ENCODE peak calls at places on chromosomes 4 and X, in four cellular contexts. One of them, this sample, is unnamed.

GRCh38 chrX:55161581-55161980 is 58.6 kb upstream of the PAGE5 start:
- DNase-seq in transverse colon: no peak
- DNase-seq in IMR-90: no peak
- DNase-seq in cardiac muscle cell: peak; percentile 30
- DNase-seq in this sample: peak; percentile 7

GRCh38 chrX:9724711-9725110 is 40.9 kb downstream of the GPR143 start:
- DNase-seq in transverse colon: no peak
- DNase-seq in IMR-90: peak; percentile 27
- DNase-seq in cardiac muscle cell: peak; percentile 33
- DNase-seq in this sample: peak; percentile 23

GRCh38 chr4:73440653-73441052 is 4.6 kb downstream of the AFP start:
- DNase-seq in transverse colon: no peak
- DNase-seq in IMR-90: no peak
- DNase-seq in cardiac muscle cell: no peak
- DNase-seq in this sample: no peak

GRCh38 chrX:150361777-150362351 is 1.3 kb upstream of the MAMLD1 start:
- DNase-seq in transverse colon: no peak
- DNase-seq in IMR-90: peak; percentile 29
- DNase-seq in cardiac muscle cell: peak; percentile 18
- DNase-seq in this sample: no peak

GRCh38 chrX:136477026-136477425 is 10.7 kb upstream of the BRS3 start:
- DNase-seq in transverse colon: no peak
- DNase-seq in IMR-90: no peak
- DNase-seq in cardiac muscle cell: no peak
- DNase-seq in this sample: no peak

GRCh38 chr4:534101-534575 is 35.1 kb downstream of the PIGG start:
- DNase-seq in transverse colon: no peak
- DNase-seq in IMR-90: no peak
- DNase-seq in cardiac muscle cell: no peak
- DNase-seq in this sample: no peak

GRCh38 chr4:48790581-48790980 is 10.5 kb upstream of the FRYL start:
- DNase-seq in transverse colon: no peak
- DNase-seq in IMR-90: no peak
- DNase-seq in cardiac muscle cell: no peak
- DNase-seq in this sample: no peak

GRCh38 chr4:73741140-73741749 is 876 bp downstream of the CXCL8 start:
- DNase-seq in transverse colon: no peak
- DNase-seq in IMR-90: peak; percentile 29
- DNase-seq in cardiac muscle cell: no peak
- DNase-seq in this sample: no peak

GRCh38 chrX:42017971-42018370 is 94.6 kb upstream of the CASK start:
- DNase-seq in transverse colon: no peak
- DNase-seq in IMR-90: no peak
- DNase-seq in cardiac muscle cell: no peak
- DNase-seq in this sample: no peak

GRCh38 chrX:22122510-22122909 is 90.4 kb downstream of the PHEX start:
- DNase-seq in transverse colon: no peak
- DNase-seq in IMR-90: peak; percentile 82
- DNase-seq in cardiac muscle cell: peak; percentile 45
- DNase-seq in this sample: peak; percentile 83

GRCh38 chr4:35925806-35926205 is 318.5 kb downstream of the ARAP2 start:
- DNase-seq in transverse colon: no peak
- DNase-seq in IMR-90: no peak
- DNase-seq in cardiac muscle cell: no peak
- DNase-seq in this sample: no peak

GRCh38 chr4:107058828-107059227 is 22.7 kb upstream of the DKK2 start:
- DNase-seq in transverse colon: no peak
- DNase-seq in IMR-90: no peak
- DNase-seq in cardiac muscle cell: no peak
- DNase-seq in this sample: peak; percentile 49

GRCh38 chr4:53943345-53944085 is 120.9 kb downstream of the CHIC2 start:
- DNase-seq in transverse colon: no peak
- DNase-seq in IMR-90: peak; percentile 69
- DNase-seq in cardiac muscle cell: peak; percentile 66
- DNase-seq in this sample: peak; percentile 78

GRCh38 chr4:156959298-156959702 is 12.3 kb downstream of the PDGFC start:
- DNase-seq in transverse colon: no peak
- DNase-seq in IMR-90: peak; percentile 87
- DNase-seq in cardiac muscle cell: peak; percentile 50
- DNase-seq in this sample: peak; percentile 76

GRCh38 chr4:7108660-7109059 is 40.8 kb upstream of the GRPEL1 start:
- DNase-seq in transverse colon: no peak
- DNase-seq in IMR-90: no peak
- DNase-seq in cardiac muscle cell: no peak
- DNase-seq in this sample: no peak

GRCh38 chrX:124217289-124218251 is 114.9 kb upstream of the TEX13D start:
- DNase-seq in transverse colon: peak; percentile 37
- DNase-seq in IMR-90: no peak
- DNase-seq in cardiac muscle cell: peak; percentile 2
- DNase-seq in this sample: peak; percentile 37

GRCh38 chrX:85020216-85020615 is 16.5 kb downstream of the APOOL start:
- DNase-seq in transverse colon: no peak
- DNase-seq in IMR-90: no peak
- DNase-seq in cardiac muscle cell: no peak
- DNase-seq in this sample: no peak

GRCh38 chr4:124262211-124263179 is 450.0 kb downstream of the ANKRD50 start:
- DNase-seq in transverse colon: peak; percentile 56
- DNase-seq in IMR-90: peak; percentile 88
- DNase-seq in cardiac muscle cell: peak; percentile 96
- DNase-seq in this sample: peak; percentile 90

GRCh38 chr4:143289370-143289769 is 47.3 kb upstream of the GAB1 start:
- DNase-seq in transverse colon: no peak
- DNase-seq in IMR-90: no peak
- DNase-seq in cardiac muscle cell: no peak
- DNase-seq in this sample: no peak

GRCh38 chrX:115177941-115178340 is 11.3 kb upstream of the RBMXL3 start:
- DNase-seq in transverse colon: no peak
- DNase-seq in IMR-90: peak; percentile 58
- DNase-seq in cardiac muscle cell: peak; percentile 2
- DNase-seq in this sample: peak; percentile 4

GRCh38 chrX:50617183-50617582 is 146.6 kb upstream of the DGKK start:
- DNase-seq in transverse colon: no peak
- DNase-seq in IMR-90: no peak
- DNase-seq in cardiac muscle cell: no peak
- DNase-seq in this sample: no peak

GRCh38 chr4:107691378-107691777 is 28.7 kb downstream of the PAPSS1 start:
- DNase-seq in transverse colon: no peak
- DNase-seq in IMR-90: no peak
- DNase-seq in cardiac muscle cell: no peak
- DNase-seq in this sample: no peak

GRCh38 chr4:1883583-1883982 is 12.4 kb downstream of the NSD2 start:
- DNase-seq in transverse colon: no peak
- DNase-seq in IMR-90: no peak
- DNase-seq in cardiac muscle cell: peak; percentile 17
- DNase-seq in this sample: no peak

GRCh38 chrX:31319586-31319985 is 247.7 kb upstream of the FTHL17 start:
- DNase-seq in transverse colon: no peak
- DNase-seq in IMR-90: no peak
- DNase-seq in cardiac muscle cell: no peak
- DNase-seq in this sample: no peak

GRCh38 chrX:72554448-72555140 is 18.0 kb downstream of the HDAC8 start:
- DNase-seq in transverse colon: no peak
- DNase-seq in IMR-90: no peak
- DNase-seq in cardiac muscle cell: peak; percentile 24
- DNase-seq in this sample: peak; percentile 10

GRCh38 chrX:54358424-54359211 is 772 bp upstream of the WNK3 start:
- DNase-seq in transverse colon: peak; percentile 20
- DNase-seq in IMR-90: peak; percentile 41
- DNase-seq in cardiac muscle cell: peak; percentile 82
- DNase-seq in this sample: peak; percentile 75

GRCh38 chrX:104151037-104151436 is 5.8 kb downstream of the SLC25A53 start:
- DNase-seq in transverse colon: no peak
- DNase-seq in IMR-90: no peak
- DNase-seq in cardiac muscle cell: no peak
- DNase-seq in this sample: no peak

GRCh38 chrX:153726286-153727107 is 1.8 kb downstream of the ABCD1 start:
- DNase-seq in transverse colon: peak; percentile 71
- DNase-seq in IMR-90: peak; percentile 52
- DNase-seq in cardiac muscle cell: peak; percentile 51
- DNase-seq in this sample: peak; percentile 56

GRCh38 chrX:151828434-151829080 is 84.1 kb upstream of the MAGEA4 start:
- DNase-seq in transverse colon: no peak
- DNase-seq in IMR-90: no peak
- DNase-seq in cardiac muscle cell: no peak
- DNase-seq in this sample: no peak

GRCh38 chr4:41428941-41429669 is 108.9 kb upstream of the LIMCH1 start:
- DNase-seq in transverse colon: no peak
- DNase-seq in IMR-90: no peak
- DNase-seq in cardiac muscle cell: no peak
- DNase-seq in this sample: no peak

GRCh38 chrX:103754401-103754800 is 22.2 kb upstream of the PLP1 start:
- DNase-seq in transverse colon: no peak
- DNase-seq in IMR-90: no peak
- DNase-seq in cardiac muscle cell: no peak
- DNase-seq in this sample: no peak

GRCh38 chr4:76950052-76950845 is 697 bp downstream of the SEPTIN11 start:
- DNase-seq in transverse colon: peak; percentile 85
- DNase-seq in IMR-90: no peak
- DNase-seq in cardiac muscle cell: peak; percentile 54
- DNase-seq in this sample: no peak

GRCh38 chr4:71217688-71218087 is 121.1 kb upstream of the SLC4A4 start:
- DNase-seq in transverse colon: no peak
- DNase-seq in IMR-90: no peak
- DNase-seq in cardiac muscle cell: peak; percentile 46
- DNase-seq in this sample: no peak

GRCh38 chrX:29071525-29071924 is 484.3 kb downstream of the IL1RAPL1 start:
- DNase-seq in transverse colon: no peak
- DNase-seq in IMR-90: no peak
- DNase-seq in cardiac muscle cell: no peak
- DNase-seq in this sample: peak; percentile 2

GRCh38 chrX:39577206-39577605 is 520.6 kb downstream of the BCOR start:
- DNase-seq in transverse colon: no peak
- DNase-seq in IMR-90: no peak
- DNase-seq in cardiac muscle cell: no peak
- DNase-seq in this sample: peak; percentile 15

GRCh38 chr4:56704074-56704473 is 23.0 kb upstream of the HOPX start:
- DNase-seq in transverse colon: no peak
- DNase-seq in IMR-90: no peak
- DNase-seq in cardiac muscle cell: no peak
- DNase-seq in this sample: no peak

GRCh38 chrX:6448003-6448402 is 86.9 kb downstream of the VCX3A start:
- DNase-seq in transverse colon: no peak
- DNase-seq in IMR-90: no peak
- DNase-seq in cardiac muscle cell: no peak
- DNase-seq in this sample: peak; percentile 22

GRCh38 chrX:72306851-72307645 is 1.3 kb upstream of the CITED1 start:
- DNase-seq in transverse colon: peak; percentile 65
- DNase-seq in IMR-90: peak; percentile 66
- DNase-seq in cardiac muscle cell: peak; percentile 70
- DNase-seq in this sample: peak; percentile 73

GRCh38 chr4:163672751-163673150 is 178.3 kb downstream of the TMA16 start:
- DNase-seq in transverse colon: no peak
- DNase-seq in IMR-90: no peak
- DNase-seq in cardiac muscle cell: no peak
- DNase-seq in this sample: no peak
- H3K4me3 ChIP-seq in transverse colon: no peak overlapping the region
- H3K4me3 ChIP-seq in IMR-90: no peak overlapping the region
- H3K4me3 ChIP-seq in cardiac muscle cell: no peak overlapping the region
- H3K4me3 ChIP-seq in this sample: no peak overlapping the region

DNA sequence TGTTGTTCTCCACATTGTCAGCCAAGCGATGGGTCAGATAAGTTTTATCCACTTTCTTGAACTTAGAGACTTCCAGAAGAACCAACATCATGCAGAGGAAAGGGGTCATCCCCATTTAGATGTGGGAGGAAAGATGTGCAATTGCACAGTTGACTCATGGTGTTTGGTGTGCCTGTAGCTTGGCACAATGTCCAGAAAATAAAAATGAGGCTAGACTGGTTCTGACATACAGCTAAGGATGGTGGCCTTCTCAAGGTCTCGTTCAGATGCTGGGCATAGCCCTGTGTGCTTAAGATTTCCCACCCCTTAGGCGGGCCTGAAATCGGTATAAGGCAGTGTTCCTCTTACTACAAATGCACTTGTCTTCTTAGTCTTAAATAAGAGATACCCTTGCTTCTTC is 101.1 kb downstream of the PCDH7 start:
- DNase-seq in transverse colon: no peak
- DNase-seq in IMR-90: no peak
- DNase-seq in cardiac muscle cell: no peak
- DNase-seq in this sample: no peak
- H3K4me3 ChIP-seq in transverse colon: no peak overlapping the region
- H3K4me3 ChIP-seq in IMR-90: no peak overlapping the region
- H3K4me3 ChIP-seq in cardiac muscle cell: no peak overlapping the region
- H3K4me3 ChIP-seq in this sample: no peak overlapping the region

GRCh38 chr4:119038465-119038864 is 97.2 kb upstream of the MYOZ2 start:
- DNase-seq in transverse colon: no peak
- DNase-seq in IMR-90: peak; percentile 40
- DNase-seq in cardiac muscle cell: peak; percentile 42
- DNase-seq in this sample: no peak
- H3K4me3 ChIP-seq in transverse colon: no peak overlapping the region
- H3K4me3 ChIP-seq in IMR-90: no peak overlapping the region
- H3K4me3 ChIP-seq in cardiac muscle cell: no peak overlapping the region
- H3K4me3 ChIP-seq in this sample: no peak overlapping the region

GRCh38 chrX:99722094-99722493 is 688.0 kb downstream of the PCDH19 start:
- DNase-seq in transverse colon: no peak
- DNase-seq in IMR-90: no peak
- DNase-seq in cardiac muscle cell: no peak
- DNase-seq in this sample: no peak

GRCh38 chrX:99717716-99718115 is 692.4 kb downstream of the PCDH19 start:
- DNase-seq in transverse colon: no peak
- DNase-seq in IMR-90: no peak
- DNase-seq in cardiac muscle cell: no peak
- DNase-seq in this sample: no peak

GRCh38 chrX:99719140-99719539 is 690.9 kb downstream of the PCDH19 start:
- DNase-seq in transverse colon: no peak
- DNase-seq in IMR-90: no peak
- DNase-seq in cardiac muscle cell: no peak
- DNase-seq in this sample: no peak
- H3K4me3 ChIP-seq in transverse colon: no peak overlapping the region
- H3K4me3 ChIP-seq in IMR-90: no peak overlapping the region
- H3K4me3 ChIP-seq in cardiac muscle cell: no peak overlapping the region
- H3K4me3 ChIP-seq in this sample: no peak overlapping the region

GRCh38 chrX:70445876-70446275 is 1.2 kb downstream of the DLG3 start:
- DNase-seq in transverse colon: no peak
- DNase-seq in IMR-90: no peak
- DNase-seq in cardiac muscle cell: no peak
- DNase-seq in this sample: no peak

GRCh38 chrX:70442224-70442623 is 2.4 kb upstream of the DLG3 start:
- DNase-seq in transverse colon: no peak
- DNase-seq in IMR-90: no peak
- DNase-seq in cardiac muscle cell: no peak
- DNase-seq in this sample: no peak

GRCh38 chrX:70445197-70445656 is 592 bp downstream of the DLG3 start:
- DNase-seq in transverse colon: no peak
- DNase-seq in IMR-90: no peak
- DNase-seq in cardiac muscle cell: no peak
- DNase-seq in this sample: no peak

GRCh38 chrX:70446380-70447350 is 2.0 kb downstream of the DLG3 start:
- DNase-seq in transverse colon: no peak
- DNase-seq in IMR-90: no peak
- DNase-seq in cardiac muscle cell: no peak
- DNase-seq in this sample: no peak

GRCh38 chrX:70444326-70445196 is at the start of gene DLG3:
- DNase-seq in transverse colon: no peak
- DNase-seq in IMR-90: peak; percentile 51
- DNase-seq in cardiac muscle cell: peak; percentile 55
- DNase-seq in this sample: peak; percentile 33
- H3K4me3 ChIP-seq in transverse colon: no peak within 1 kb of the TSS
- H3K4me3 ChIP-seq in IMR-90: peak within 1 kb of the TSS; percentile 37
- H3K4me3 ChIP-seq in cardiac muscle cell: no peak within 1 kb of the TSS
- H3K4me3 ChIP-seq in this sample: no peak within 1 kb of the TSS